ENCODE peak calls at places on chromosome 2, in nine cellular contexts. B, P, X, E, N, F, W, Y and Z are unnamed samples.
A peak's percentile ranks its signal among the peaks of the same experiment; 100 is the strongest.

GRCh38 chr2:170341684-170342631 is 164.0 kb downstream of the MYO3B start:
- DNase-seq in B (no peak), P (no peak), X (peak; percentile 74), E (no peak), N (no peak), F (no peak), W (no peak), Y (no peak), Z (peak; percentile 81)

GRCh38 chr2:152627010-152627957 is 90.0 kb downstream of the PRPF40A start:
- DNase-seq in B (no peak), P (peak; percentile 55), X (peak; percentile 46), E (no peak), N (no peak), F (no peak), W (no peak), Y (no peak), Z (no peak)

GRCh38 chr2:130190237-130190636 is 8.0 kb downstream of the TUBA3E start:
- DNase-seq in B (no peak), P (no peak), X (no peak), E (no peak), N (no peak), F (no peak), W (no peak), Y (no peak), Z (no peak)

GRCh38 chr2:46010925-46011490 is 286.2 kb upstream of the EPAS1 start:
- DNase-seq in B (no peak), P (peak; percentile 50), X (peak; percentile 72), E (peak; percentile 18), N (no peak), F (no peak), W (no peak), Y (no peak), Z (no peak)

GRCh38 chr2:144489315-144489920 is 30.5 kb downstream of the ZEB2 start:
- DNase-seq in B (no peak), P (no peak), X (no peak), E (no peak), N (no peak), F (no peak), W (no peak), Y (no peak), Z (no peak)

GRCh38 chr2:173159794-173160463 is 84.3 kb downstream of the MAP3K20 start:
- DNase-seq in B (no peak), P (no peak), X (peak; percentile 5), E (no peak), N (no peak), F (no peak), W (peak; percentile 71), Y (no peak), Z (no peak)

GRCh38 chr2:29522951-29523669 is 398.3 kb downstream of the ALK start:
- DNase-seq in B (no peak), P (peak; percentile 28), X (no peak), E (no peak), N (no peak), F (no peak), W (no peak), Y (no peak), Z (no peak)

GRCh38 chr2:216621292-216621691 is 11.9 kb upstream of the IGFBP2 start:
- DNase-seq in B (no peak), P (no peak), X (peak; percentile 93), E (no peak), N (no peak), F (no peak), W (peak; percentile 40), Y (no peak), Z (peak; percentile 75)

GRCh38 chr2:88049601-88050000 is 6.0 kb downstream of the KRCC1 start:
- DNase-seq in B (no peak), P (no peak), X (no peak), E (no peak), N (no peak), F (no peak), W (no peak), Y (no peak), Z (no peak)

GRCh38 chr2:190838492-190838910 is 42.1 kb upstream of the GLS start:
- DNase-seq in B (no peak), P (no peak), X (no peak), E (no peak), N (no peak), F (no peak), W (no peak), Y (no peak), Z (no peak)

GRCh38 chr2:126358122-126358521 is 297.8 kb upstream of the GYPC start:
- DNase-seq in B (no peak), P (no peak), X (no peak), E (no peak), N (no peak), F (no peak), W (no peak), Y (no peak), Z (no peak)

GRCh38 chr2:229489016-229489415 is 217.9 kb upstream of the PID1 start:
- DNase-seq in B (no peak), P (peak; percentile 5), X (no peak), E (no peak), N (no peak), F (no peak), W (no peak), Y (no peak), Z (peak; percentile 76)

GRCh38 chr2:143936758-143937562 is 583.0 kb downstream of the ZEB2 start:
- DNase-seq in B (peak; percentile 31), P (no peak), X (no peak), E (no peak), N (no peak), F (peak; percentile 42), W (peak; percentile 27), Y (no peak), Z (no peak)

GRCh38 chr2:130744287-130745117 is 10.8 kb upstream of the AMER3 start:
- DNase-seq in B (no peak), P (no peak), X (peak; percentile 42), E (no peak), N (no peak), F (no peak), W (no peak), Y (no peak), Z (peak; percentile 20)

GRCh38 chr2:56613917-56614316 is 430.1 kb downstream of the CCDC85A start:
- DNase-seq in B (no peak), P (no peak), X (no peak), E (no peak), N (no peak), F (no peak), W (no peak), Y (no peak), Z (no peak)

GRCh38 chr2:181203412-181203811 is 223.0 kb downstream of the UBE2E3 start:
- DNase-seq in B (no peak), P (no peak), X (no peak), E (no peak), N (no peak), F (no peak), W (no peak), Y (no peak), Z (no peak)

GRCh38 chr2:9251154-9252001 is 44.8 kb downstream of the ASAP2 start:
- DNase-seq in B (no peak), P (peak; percentile 70), X (peak; percentile 72), E (no peak), N (no peak), F (no peak), W (peak; percentile 40), Y (no peak), Z (no peak)

GRCh38 chr2:43312751-43313641 is 86.6 kb upstream of the ZFP36L2 start:
- DNase-seq in B (no peak), P (no peak), X (no peak), E (no peak), N (no peak), F (no peak), W (no peak), Y (no peak), Z (no peak)